ENCODE peak calls at places on chromosomes 16 and 17, in four cellular contexts. One of them, this sample, is unnamed.
A peak's percentile ranks its signal among the peaks of the same experiment; 100 is the strongest.

GRCh38 chr17:44170499-44171201 is at the start of gene ASB16:
- DNase-seq in GM12878: no peak
- DNase-seq in HepG2: no peak
- DNase-seq in H1: no peak
- DNase-seq in this sample: no peak

GRCh38 chr17:17403899-17404576 is 72.8 kb upstream of the MED9 start:
- DNase-seq in GM12878: no peak
- DNase-seq in HepG2: no peak
- DNase-seq in H1: no peak
- DNase-seq in this sample: no peak

GRCh38 chr17:82213251-82214011 is 789 bp upstream of the CCDC57 start:
- DNase-seq in GM12878: no peak
- DNase-seq in HepG2: peak; percentile 59
- DNase-seq in H1: no peak
- DNase-seq in this sample: no peak

GRCh38 chr16:15757075-15757386 is 99.8 kb downstream of the MYH11 start:
- DNase-seq in GM12878: no peak
- DNase-seq in HepG2: no peak
- DNase-seq in H1: no peak
- DNase-seq in this sample: no peak

GRCh38 chr16:66352304-66352703 is 14.2 kb upstream of the CDH5 start:
- DNase-seq in GM12878: no peak
- DNase-seq in HepG2: no peak
- DNase-seq in H1: no peak
- DNase-seq in this sample: no peak

GRCh38 chr16:31868164-31868563 is 5.4 kb upstream of the ZNF267 start:
- DNase-seq in GM12878: no peak
- DNase-seq in HepG2: no peak
- DNase-seq in H1: no peak
- DNase-seq in this sample: no peak

GRCh38 chr16:74811911-74812310 is 37.3 kb upstream of the FA2H start:
- DNase-seq in GM12878: no peak
- DNase-seq in HepG2: no peak
- DNase-seq in H1: no peak
- DNase-seq in this sample: no peak

GRCh38 chr16:1048442-1049112 is 24.0 kb upstream of the SSTR5 start:
- DNase-seq in GM12878: no peak
- DNase-seq in HepG2: peak; percentile 14
- DNase-seq in H1: peak; percentile 41
- DNase-seq in this sample: peak; percentile 65

GRCh38 chr16:25812215-25812614 is 120.5 kb downstream of the HS3ST4 start:
- DNase-seq in GM12878: no peak
- DNase-seq in HepG2: no peak
- DNase-seq in H1: no peak
- DNase-seq in this sample: no peak

GRCh38 chr17:64037802-64038201 is 17.4 kb upstream of the ICAM2 start:
- DNase-seq in GM12878: no peak
- DNase-seq in HepG2: no peak
- DNase-seq in H1: no peak
- DNase-seq in this sample: no peak

GRCh38 chr17:6780001-6780400 is 4.0 kb downstream of the FBXO39 start:
- DNase-seq in GM12878: no peak
- DNase-seq in HepG2: no peak
- DNase-seq in H1: no peak
- DNase-seq in this sample: no peak

GRCh38 chr16:82583415-82583814 is 43.4 kb upstream of the CDH13 start:
- DNase-seq in GM12878: no peak
- DNase-seq in HepG2: no peak
- DNase-seq in H1: no peak
- DNase-seq in this sample: no peak

GRCh38 chr17:10172241-10172741 is 26.1 kb downstream of the GAS7 start:
- DNase-seq in GM12878: no peak
- DNase-seq in HepG2: no peak
- DNase-seq in H1: no peak
- DNase-seq in this sample: no peak

GRCh38 chr17:73342549-73343167 is 30.9 kb upstream of the CDC42EP4 start:
- DNase-seq in GM12878: no peak
- DNase-seq in HepG2: no peak
- DNase-seq in H1: no peak
- DNase-seq in this sample: no peak

GRCh38 chr17:68910256-68910705 is 44.9 kb downstream of the ABCA8 start:
- DNase-seq in GM12878: no peak
- DNase-seq in HepG2: no peak
- DNase-seq in H1: no peak
- DNase-seq in this sample: no peak

GRCh38 chr16:71645450-71645849 is 19.5 kb downstream of the MARVELD3 start:
- DNase-seq in GM12878: no peak
- DNase-seq in HepG2: peak; percentile 67
- DNase-seq in H1: no peak
- DNase-seq in this sample: no peak

GRCh38 chr17:19378416-19379293 is at the start of gene MAPK7:
- DNase-seq in GM12878: no peak
- DNase-seq in HepG2: no peak
- DNase-seq in H1: no peak
- DNase-seq in this sample: no peak

GRCh38 chr16:70577256-70577698 is 53.7 kb downstream of the SF3B3 start:
- DNase-seq in GM12878: no peak
- DNase-seq in HepG2: no peak
- DNase-seq in H1: no peak
- DNase-seq in this sample: no peak

GRCh38 chr16:21646721-21647561 is 5.5 kb downstream of the IGSF6 start:
- DNase-seq in GM12878: peak; percentile 99
- DNase-seq in HepG2: no peak
- DNase-seq in H1: no peak
- DNase-seq in this sample: no peak

GRCh38 chr16:4498546-4499195 is 22.5 kb downstream of the HMOX2 start:
- DNase-seq in GM12878: no peak
- DNase-seq in HepG2: no peak
- DNase-seq in H1: no peak
- DNase-seq in this sample: no peak

GRCh38 chr16:30971298-30971697 is 13.7 kb upstream of the HSD3B7 start:
- DNase-seq in GM12878: no peak
- DNase-seq in HepG2: no peak
- DNase-seq in H1: no peak
- DNase-seq in this sample: no peak

GRCh38 chr17:43860927-43861622 is 14.1 kb downstream of the CD300LG start:
- DNase-seq in GM12878: no peak
- DNase-seq in HepG2: no peak
- DNase-seq in H1: no peak
- DNase-seq in this sample: no peak

GRCh38 chr17:73526851-73527250 is 117.4 kb downstream of the SDK2 start:
- DNase-seq in GM12878: no peak
- DNase-seq in HepG2: no peak
- DNase-seq in H1: no peak
- DNase-seq in this sample: no peak

GRCh38 chr17:47299239-47299910 is 24.4 kb upstream of the EFCAB13 start:
- DNase-seq in GM12878: no peak
- DNase-seq in HepG2: no peak
- DNase-seq in H1: no peak
- DNase-seq in this sample: no peak

GRCh38 chr16:11478431-11479119 is 108.1 kb downstream of the LITAF start:
- DNase-seq in GM12878: no peak
- DNase-seq in HepG2: no peak
- DNase-seq in H1: no peak
- DNase-seq in this sample: no peak

GRCh38 chr16:10098991-10099390 is 83.2 kb downstream of the GRIN2A start:
- DNase-seq in GM12878: no peak
- DNase-seq in HepG2: no peak
- DNase-seq in H1: no peak
- DNase-seq in this sample: no peak

GRCh38 chr16:57720142-57720575 is 15.4 kb upstream of the KATNB1 start:
- DNase-seq in GM12878: no peak
- DNase-seq in HepG2: peak; percentile 72
- DNase-seq in H1: no peak
- DNase-seq in this sample: no peak

GRCh38 chr17:76271669-76272540 is 6.8 kb downstream of the UBALD2 start:
- DNase-seq in GM12878: peak; percentile 91
- DNase-seq in HepG2: no peak
- DNase-seq in H1: no peak
- DNase-seq in this sample: no peak

GRCh38 chr17:14198013-14198412 is 38.6 kb downstream of the CDRT15 start:
- DNase-seq in GM12878: no peak
- DNase-seq in HepG2: no peak
- DNase-seq in H1: no peak
- DNase-seq in this sample: no peak

GRCh38 chr17:80116276-80116922 is 15.0 kb downstream of the GAA start:
- DNase-seq in GM12878: no peak
- DNase-seq in HepG2: no peak
- DNase-seq in H1: no peak
- DNase-seq in this sample: no peak

GRCh38 chr17:72123496-72123963 is 2.7 kb downstream of the SOX9 start:
- DNase-seq in GM12878: no peak
- DNase-seq in HepG2: no peak
- DNase-seq in H1: no peak
- DNase-seq in this sample: no peak

GRCh38 chr17:72125742-72126141 is 4.9 kb downstream of the SOX9 start:
- DNase-seq in GM12878: no peak
- DNase-seq in HepG2: peak; percentile 32
- DNase-seq in H1: no peak
- DNase-seq in this sample: no peak

GRCh38 chr17:72125226-72125651 is 4.4 kb downstream of the SOX9 start:
- DNase-seq in GM12878: no peak
- DNase-seq in HepG2: peak; percentile 77
- DNase-seq in H1: no peak
- DNase-seq in this sample: no peak

GRCh38 chr17:72123964-72124791 is 3.4 kb downstream of the SOX9 start:
- DNase-seq in GM12878: no peak
- DNase-seq in HepG2: no peak
- DNase-seq in H1: no peak
- DNase-seq in this sample: no peak

GRCh38 chr17:72126575-72127486 is 6.0 kb downstream of the SOX9 start:
- DNase-seq in GM12878: no peak
- DNase-seq in HepG2: peak; percentile 95
- DNase-seq in H1: no peak
- DNase-seq in this sample: no peak
- TF ChIP-seq SUZ12 in GM12878: no peak
- TF ChIP-seq SUZ12 in HepG2: no peak
- TF ChIP-seq SUZ12 in H1: no peak
- TF ChIP-seq SUZ12 in this sample: no peak

GRCh38 chr16:20064931-20065330 is 8.8 kb downstream of the GPR139 start:
- DNase-seq in GM12878: no peak
- DNase-seq in HepG2: no peak
- DNase-seq in H1: no peak
- DNase-seq in this sample: no peak

GRCh38 chr16:20061132-20061531 is 12.6 kb downstream of the GPR139 start:
- DNase-seq in GM12878: no peak
- DNase-seq in HepG2: no peak
- DNase-seq in H1: no peak
- DNase-seq in this sample: no peak

GRCh38 chr16:20064520-20064919 is 9.2 kb downstream of the GPR139 start:
- DNase-seq in GM12878: no peak
- DNase-seq in HepG2: no peak
- DNase-seq in H1: no peak
- DNase-seq in this sample: no peak
- H3K9ac ChIP-seq in GM12878: no peak overlapping the region
- H3K9ac ChIP-seq in HepG2: no peak overlapping the region
- H3K9ac ChIP-seq in H1: no peak overlapping the region
- H3K9ac ChIP-seq in this sample: no peak overlapping the region

GRCh38 chr16:81533175-81533507 is 88.5 kb downstream of the CMIP start:
- DNase-seq in GM12878: no peak
- DNase-seq in HepG2: no peak
- DNase-seq in H1: no peak
- DNase-seq in this sample: no peak
- TF ChIP-seq ZNF274 in GM12878: no peak
- TF ChIP-seq ZNF274 in HepG2: no peak
- TF ChIP-seq ZNF274 in H1: no peak
- TF ChIP-seq ZNF274 in this sample: no peak

DNA sequence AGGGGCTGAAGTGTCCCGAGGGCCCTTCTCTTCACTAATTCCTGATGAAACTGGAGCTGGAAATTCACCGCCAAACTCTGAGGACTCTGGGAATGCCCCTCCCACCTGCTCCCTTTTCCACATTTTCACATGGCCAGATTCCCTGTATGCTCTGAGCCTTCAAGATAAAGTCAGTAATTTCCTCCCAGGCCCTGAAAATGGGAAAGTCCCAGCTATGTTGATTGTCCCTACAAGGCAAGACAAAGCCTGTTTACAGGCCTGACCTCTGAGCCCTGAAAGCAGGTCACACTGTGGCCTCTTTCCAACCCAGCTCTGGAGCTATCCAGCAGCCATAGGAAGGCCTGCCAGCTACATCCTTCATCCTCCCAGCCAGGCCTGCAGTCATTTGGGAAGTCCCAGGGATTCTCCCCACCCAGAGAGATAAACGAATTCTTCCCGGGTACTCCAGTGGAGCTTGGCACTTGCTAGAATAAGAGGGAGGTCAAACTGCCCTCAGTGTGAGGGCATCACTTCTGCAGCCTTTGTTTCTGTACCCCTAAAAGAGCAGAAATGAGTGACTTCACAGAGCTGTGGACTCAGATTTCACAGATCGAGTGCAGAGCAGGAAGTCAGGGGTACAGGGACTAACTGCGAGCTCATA is 19.6 kb upstream of the CCL2 start:
- DNase-seq in GM12878: no peak
- DNase-seq in HepG2: no peak
- DNase-seq in H1: no peak
- DNase-seq in this sample: no peak
- TF ChIP-seq SUZ12 in GM12878: no peak
- TF ChIP-seq SUZ12 in HepG2: no peak
- TF ChIP-seq SUZ12 in H1: no peak
- TF ChIP-seq SUZ12 in this sample: no peak

DNA sequence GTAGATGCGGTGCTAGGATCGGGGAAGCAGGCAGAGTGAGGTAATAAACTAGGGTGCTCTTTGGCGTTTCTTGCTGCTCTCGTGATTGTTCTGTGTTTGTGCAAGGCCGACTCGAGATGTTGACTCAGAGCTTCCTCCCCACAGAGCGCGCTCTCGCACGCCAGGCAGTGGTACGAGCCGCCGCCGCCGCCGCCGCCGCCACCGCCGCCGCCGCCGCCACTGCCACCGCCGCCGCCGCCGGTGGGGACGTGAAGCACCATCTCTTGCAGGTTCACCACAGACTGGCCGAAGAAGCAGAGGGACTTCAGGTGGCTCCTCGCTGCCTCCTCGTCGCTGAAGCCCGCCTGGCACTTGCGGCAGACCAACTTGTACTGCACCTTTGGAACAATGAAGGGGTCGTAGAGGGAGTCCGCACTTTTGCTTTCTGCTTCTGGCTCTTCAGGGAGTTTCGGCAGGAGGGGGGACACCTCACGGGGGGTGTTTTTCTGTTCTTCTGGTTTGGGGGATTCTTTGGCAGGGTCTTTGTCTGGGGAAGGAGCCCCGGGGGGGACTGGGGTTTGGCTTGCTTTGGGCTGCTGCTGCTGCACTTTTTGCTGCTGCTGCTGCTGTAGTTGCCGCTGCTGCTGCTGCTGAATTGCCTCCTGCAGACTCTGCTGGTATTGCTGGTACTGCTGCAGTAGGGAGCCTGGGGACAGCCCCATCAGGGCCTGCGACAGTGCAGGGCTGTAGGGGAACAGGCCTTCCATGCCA is 260.2 kb downstream of the ZFHX3 start:
- DNase-seq in GM12878: peak; percentile 9
- DNase-seq in HepG2: no peak
- DNase-seq in H1: no peak
- DNase-seq in this sample: peak; percentile 36
- H3K9ac ChIP-seq in GM12878: peak overlapping the region; percentile 35
- H3K9ac ChIP-seq in HepG2: no peak overlapping the region
- H3K9ac ChIP-seq in H1: peak overlapping the region; percentile 24
- H3K9ac ChIP-seq in this sample: peak overlapping the region; percentile 85

GRCh38 chr16:47229053-47229640 is 85.4 kb upstream of the NETO2 start:
- DNase-seq in GM12878: no peak
- DNase-seq in HepG2: no peak
- DNase-seq in H1: no peak
- DNase-seq in this sample: no peak
- TF ChIP-seq ZNF274 in GM12878: no peak
- TF ChIP-seq ZNF274 in HepG2: no peak
- TF ChIP-seq ZNF274 in H1: no peak
- TF ChIP-seq ZNF274 in this sample: no peak